ENCODE peak calls at places on chromosome 5, in eight cellular contexts. One of them, this sample, is unnamed.

GRCh38 chr5:28012538-28012937 is 974.2 kb upstream of the CDH9 start:
- DNase-seq in transverse colon: no peak
- DNase-seq in endothelial cell: no peak
- DNase-seq in substantia nigra: no peak
- DNase-seq in EL: no peak
- DNase-seq in activated CD4-positive, alpha-beta T cell treated with anti-CD3 and anti-CD28 coated beads for 36 hours: no peak
- DNase-seq in CD8-positive, alpha-beta T cell: no peak
- DNase-seq in fibroblast of mammary gland: no peak
- DNase-seq in this sample: no peak

GRCh38 chr5:56737002-56737621 is 78.2 kb upstream of the MAP3K1 start:
- DNase-seq in transverse colon: no peak
- DNase-seq in endothelial cell: no peak
- DNase-seq in substantia nigra: no peak
- DNase-seq in EL: peak
- DNase-seq in activated CD4-positive, alpha-beta T cell treated with anti-CD3 and anti-CD28 coated beads for 36 hours: peak
- DNase-seq in CD8-positive, alpha-beta T cell: no peak
- DNase-seq in fibroblast of mammary gland: peak
- DNase-seq in this sample: no peak

GRCh38 chr5:82375488-82376294 is 97.5 kb upstream of the RPS23 start:
- DNase-seq in transverse colon: no peak
- DNase-seq in endothelial cell: no peak
- DNase-seq in substantia nigra: no peak
- DNase-seq in EL: no peak
- DNase-seq in activated CD4-positive, alpha-beta T cell treated with anti-CD3 and anti-CD28 coated beads for 36 hours: no peak
- DNase-seq in CD8-positive, alpha-beta T cell: no peak
- DNase-seq in fibroblast of mammary gland: no peak
- DNase-seq in this sample: no peak

GRCh38 chr5:139091439-139092156 is 106.6 kb downstream of the SIL1 start:
- DNase-seq in transverse colon: peak
- DNase-seq in endothelial cell: no peak
- DNase-seq in substantia nigra: no peak
- DNase-seq in EL: no peak
- DNase-seq in activated CD4-positive, alpha-beta T cell treated with anti-CD3 and anti-CD28 coated beads for 36 hours: no peak
- DNase-seq in CD8-positive, alpha-beta T cell: no peak
- DNase-seq in fibroblast of mammary gland: peak
- DNase-seq in this sample: no peak

GRCh38 chr5:138338411-138339085 is 482 bp downstream of the FAM53C start:
- DNase-seq in transverse colon: no peak
- DNase-seq in endothelial cell: no peak
- DNase-seq in substantia nigra: no peak
- DNase-seq in EL: no peak
- DNase-seq in activated CD4-positive, alpha-beta T cell treated with anti-CD3 and anti-CD28 coated beads for 36 hours: no peak
- DNase-seq in CD8-positive, alpha-beta T cell: no peak
- DNase-seq in fibroblast of mammary gland: no peak
- DNase-seq in this sample: no peak

GRCh38 chr5:132667761-132668705 is 5.8 kb upstream of the IL4 start:
- DNase-seq in transverse colon: no peak
- DNase-seq in endothelial cell: no peak
- DNase-seq in substantia nigra: no peak
- DNase-seq in EL: no peak
- DNase-seq in activated CD4-positive, alpha-beta T cell treated with anti-CD3 and anti-CD28 coated beads for 36 hours: no peak
- DNase-seq in CD8-positive, alpha-beta T cell: no peak
- DNase-seq in fibroblast of mammary gland: no peak
- DNase-seq in this sample: no peak

GRCh38 chr5:1502046-1502736 is 21.6 kb downstream of the LPCAT1 start:
- DNase-seq in transverse colon: peak
- DNase-seq in endothelial cell: no peak
- DNase-seq in substantia nigra: no peak
- DNase-seq in EL: no peak
- DNase-seq in activated CD4-positive, alpha-beta T cell treated with anti-CD3 and anti-CD28 coated beads for 36 hours: peak
- DNase-seq in CD8-positive, alpha-beta T cell: peak
- DNase-seq in fibroblast of mammary gland: no peak
- DNase-seq in this sample: no peak

GRCh38 chr5:164484948-164485347 is 979.5 kb downstream of the MAT2B start:
- DNase-seq in transverse colon: no peak
- DNase-seq in endothelial cell: no peak
- DNase-seq in substantia nigra: no peak
- DNase-seq in EL: no peak
- DNase-seq in activated CD4-positive, alpha-beta T cell treated with anti-CD3 and anti-CD28 coated beads for 36 hours: no peak
- DNase-seq in CD8-positive, alpha-beta T cell: no peak
- DNase-seq in fibroblast of mammary gland: no peak
- DNase-seq in this sample: no peak

GRCh38 chr5:28809811-28810750 is 1771.7 kb upstream of the CDH9 start:
- DNase-seq in transverse colon: no peak
- DNase-seq in endothelial cell: no peak
- DNase-seq in substantia nigra: no peak
- DNase-seq in EL: no peak
- DNase-seq in activated CD4-positive, alpha-beta T cell treated with anti-CD3 and anti-CD28 coated beads for 36 hours: no peak
- DNase-seq in CD8-positive, alpha-beta T cell: no peak
- DNase-seq in fibroblast of mammary gland: no peak
- DNase-seq in this sample: no peak

GRCh38 chr5:176844706-176845391 is 34.5 kb downstream of the UNC5A start:
- DNase-seq in transverse colon: no peak
- DNase-seq in endothelial cell: no peak
- DNase-seq in substantia nigra: no peak
- DNase-seq in EL: peak
- DNase-seq in activated CD4-positive, alpha-beta T cell treated with anti-CD3 and anti-CD28 coated beads for 36 hours: no peak
- DNase-seq in CD8-positive, alpha-beta T cell: no peak
- DNase-seq in fibroblast of mammary gland: no peak
- DNase-seq in this sample: no peak

GRCh38 chr5:62259699-62260220 is 46.2 kb upstream of the KIF2A start:
- DNase-seq in transverse colon: no peak
- DNase-seq in endothelial cell: no peak
- DNase-seq in substantia nigra: no peak
- DNase-seq in EL: no peak
- DNase-seq in activated CD4-positive, alpha-beta T cell treated with anti-CD3 and anti-CD28 coated beads for 36 hours: no peak
- DNase-seq in CD8-positive, alpha-beta T cell: no peak
- DNase-seq in fibroblast of mammary gland: peak
- DNase-seq in this sample: no peak

GRCh38 chr5:72451771-72452505 is 55.3 kb downstream of the ZNF366 start:
- DNase-seq in transverse colon: peak
- DNase-seq in endothelial cell: peak
- DNase-seq in substantia nigra: no peak
- DNase-seq in EL: peak
- DNase-seq in activated CD4-positive, alpha-beta T cell treated with anti-CD3 and anti-CD28 coated beads for 36 hours: no peak
- DNase-seq in CD8-positive, alpha-beta T cell: no peak
- DNase-seq in fibroblast of mammary gland: peak
- DNase-seq in this sample: no peak

GRCh38 chr5:13378073-13378472 is 566.4 kb downstream of the DNAH5 start:
- DNase-seq in transverse colon: no peak
- DNase-seq in endothelial cell: no peak
- DNase-seq in substantia nigra: no peak
- DNase-seq in EL: no peak
- DNase-seq in activated CD4-positive, alpha-beta T cell treated with anti-CD3 and anti-CD28 coated beads for 36 hours: no peak
- DNase-seq in CD8-positive, alpha-beta T cell: no peak
- DNase-seq in fibroblast of mammary gland: peak
- DNase-seq in this sample: no peak

GRCh38 chr5:96610747-96611146 is 51.4 kb upstream of the CAST start:
- DNase-seq in transverse colon: no peak
- DNase-seq in endothelial cell: no peak
- DNase-seq in substantia nigra: no peak
- DNase-seq in EL: no peak
- DNase-seq in activated CD4-positive, alpha-beta T cell treated with anti-CD3 and anti-CD28 coated beads for 36 hours: no peak
- DNase-seq in CD8-positive, alpha-beta T cell: no peak
- DNase-seq in fibroblast of mammary gland: no peak
- DNase-seq in this sample: no peak

GRCh38 chr5:172389578-172390112 is 64.7 kb downstream of the SH3PXD2B start:
- DNase-seq in transverse colon: no peak
- DNase-seq in endothelial cell: no peak
- DNase-seq in substantia nigra: no peak
- DNase-seq in EL: no peak
- DNase-seq in activated CD4-positive, alpha-beta T cell treated with anti-CD3 and anti-CD28 coated beads for 36 hours: no peak
- DNase-seq in CD8-positive, alpha-beta T cell: no peak
- DNase-seq in fibroblast of mammary gland: no peak
- DNase-seq in this sample: no peak

GRCh38 chr5:154179846-154180710 is 10.5 kb upstream of the GALNT10 start:
- DNase-seq in transverse colon: no peak
- DNase-seq in endothelial cell: peak
- DNase-seq in substantia nigra: peak
- DNase-seq in EL: peak
- DNase-seq in activated CD4-positive, alpha-beta T cell treated with anti-CD3 and anti-CD28 coated beads for 36 hours: peak
- DNase-seq in CD8-positive, alpha-beta T cell: no peak
- DNase-seq in fibroblast of mammary gland: peak
- DNase-seq in this sample: peak

GRCh38 chr5:137566780-137567179 is 67.7 kb upstream of the SPOCK1 start:
- DNase-seq in transverse colon: no peak
- DNase-seq in endothelial cell: no peak
- DNase-seq in substantia nigra: no peak
- DNase-seq in EL: no peak
- DNase-seq in activated CD4-positive, alpha-beta T cell treated with anti-CD3 and anti-CD28 coated beads for 36 hours: no peak
- DNase-seq in CD8-positive, alpha-beta T cell: no peak
- DNase-seq in fibroblast of mammary gland: peak
- DNase-seq in this sample: no peak

GRCh38 chr5:3343211-3343610 is 252.4 kb upstream of the IRX1 start:
- DNase-seq in transverse colon: no peak
- DNase-seq in endothelial cell: no peak
- DNase-seq in substantia nigra: no peak
- DNase-seq in EL: no peak
- DNase-seq in activated CD4-positive, alpha-beta T cell treated with anti-CD3 and anti-CD28 coated beads for 36 hours: no peak
- DNase-seq in CD8-positive, alpha-beta T cell: no peak
- DNase-seq in fibroblast of mammary gland: no peak
- DNase-seq in this sample: no peak

GRCh38 chr5:43137326-43137725 is 16.6 kb downstream of the ZNF131 start:
- DNase-seq in transverse colon: no peak
- DNase-seq in endothelial cell: no peak
- DNase-seq in substantia nigra: no peak
- DNase-seq in EL: no peak
- DNase-seq in activated CD4-positive, alpha-beta T cell treated with anti-CD3 and anti-CD28 coated beads for 36 hours: no peak
- DNase-seq in CD8-positive, alpha-beta T cell: no peak
- DNase-seq in fibroblast of mammary gland: no peak
- DNase-seq in this sample: no peak

GRCh38 chr5:167049043-167049663 is 1242.3 kb upstream of the WWC1 start:
- DNase-seq in transverse colon: peak
- DNase-seq in endothelial cell: peak
- DNase-seq in substantia nigra: no peak
- DNase-seq in EL: peak
- DNase-seq in activated CD4-positive, alpha-beta T cell treated with anti-CD3 and anti-CD28 coated beads for 36 hours: peak
- DNase-seq in CD8-positive, alpha-beta T cell: no peak
- DNase-seq in fibroblast of mammary gland: peak
- DNase-seq in this sample: peak

GRCh38 chr5:154520861-154521453 is 42.9 kb upstream of the HAND1 start:
- DNase-seq in transverse colon: peak
- DNase-seq in endothelial cell: peak
- DNase-seq in substantia nigra: no peak
- DNase-seq in EL: no peak
- DNase-seq in activated CD4-positive, alpha-beta T cell treated with anti-CD3 and anti-CD28 coated beads for 36 hours: peak
- DNase-seq in CD8-positive, alpha-beta T cell: no peak
- DNase-seq in fibroblast of mammary gland: no peak
- DNase-seq in this sample: no peak